ENCODE peak calls at places on chromosomes 7 and 10, in seven cellular contexts. G is HCT116, U is HepG2, D is SK-N-SH, W is H1, Q is GM12878, F is K562. N is an unnamed sample.

GRCh38 chr10:123150986-123151738 is 3.0 kb upstream of the BUB3 start:
- DNase-seq in W (no peak), F (no peak), Q (no peak), D (peak), U (no peak), G (no peak), N (peak)

GRCh38 chr10:73865459-73866442 is 8.6 kb downstream of the CAMK2G start:
- DNase-seq in U (no peak), F (no peak), W (no peak), Q (no peak), D (no peak), G (no peak), N (no peak)

GRCh38 chr7:111980721-111981120 is 225.5 kb downstream of the DOCK4 start:
- DNase-seq in Q (no peak), G (no peak), D (no peak), F (no peak), W (no peak), U (no peak), N (no peak)

GRCh38 chr7:5452937-5453540 is 29.4 kb upstream of the TNRC18 start:
- DNase-seq in Q (no peak), U (no peak), G (no peak), W (no peak), F (peak), D (peak), N (no peak)

GRCh38 chr10:71232089-71232998 is 20.0 kb downstream of the UNC5B start:
- DNase-seq in W (no peak), U (no peak), F (no peak), G (no peak), D (peak), Q (no peak), N (peak)

GRCh38 chr7:117231047-117231359 is 91.9 kb downstream of the WNT2 start:
- DNase-seq in G (no peak), Q (no peak), U (no peak), W (no peak), F (no peak), D (no peak), N (no peak)

GRCh38 chr10:22320591-22321155 is at the start of gene BMI1:
- DNase-seq in W (no peak), G (no peak), F (peak), U (peak), D (peak), Q (no peak), N (peak)

GRCh38 chr10:59382831-59383295 is 20.5 kb upstream of the FAM13C start:
- DNase-seq in D (no peak), W (no peak), U (no peak), G (no peak), Q (no peak), F (no peak), N (no peak)

GRCh38 chr10:66925896-66926719 is at the start of gene LRRTM3:
- DNase-seq in Q (peak), U (peak), W (peak), D (peak), F (peak), G (peak), N (peak)

GRCh38 chr7:142897691-142898090 is 12.1 kb upstream of the TRPV6 start:
- DNase-seq in U (no peak), G (no peak), W (no peak), Q (no peak), D (no peak), F (no peak), N (no peak)

GRCh38 chr10:13990392-13990805 is 340.3 kb downstream of the FRMD4A start:
- DNase-seq in G (no peak), Q (no peak), D (no peak), U (no peak), W (no peak), F (no peak), N (no peak)

GRCh38 chr10:103584216-103585010 is 90.9 kb downstream of the NEURL1 start:
- DNase-seq in U (no peak), W (no peak), G (no peak), F (no peak), Q (no peak), D (no peak), N (no peak)

GRCh38 chr10:34249634-34250033 is 565.5 kb downstream of the PARD3 start:
- DNase-seq in Q (no peak), G (no peak), U (peak), D (peak), F (no peak), W (no peak), N (peak)

GRCh38 chr10:96830511-96831199 is 1.4 kb upstream of the LCOR start:
- DNase-seq in D (peak), U (peak), Q (peak), G (peak), F (no peak), W (no peak), N (peak)

GRCh38 chr10:91061187-91061586 is 140.3 kb upstream of the ANKRD1 start:
- DNase-seq in U (no peak), Q (no peak), F (no peak), W (no peak), D (no peak), G (no peak), N (no peak)

GRCh38 chr10:8049151-8049873 is 5.2 kb upstream of the GATA3 start:
- DNase-seq in F (no peak), G (no peak), Q (no peak), U (no peak), D (peak), W (no peak), N (no peak)

GRCh38 chr7:1883031-1883761 is 213.1 kb downstream of the ELFN1 start:
- DNase-seq in Q (no peak), F (peak), D (no peak), G (peak), U (no peak), W (peak), N (no peak)

GRCh38 chr7:27161721-27162547 is 3.4 kb downstream of the HOXA9 start:
- DNase-seq in F (no peak), G (no peak), U (no peak), W (no peak), D (no peak), Q (no peak), N (no peak)

GRCh38 chr10:94224656-94225055 is 138.1 kb downstream of the NOC3L start:
- DNase-seq in G (no peak), F (no peak), D (no peak), Q (no peak), W (no peak), U (no peak), N (no peak)

GRCh38 chr10:24993237-24993958 is 22.6 kb downstream of the ENKUR start:
- DNase-seq in F (no peak), G (no peak), U (no peak), W (no peak), D (no peak), Q (no peak), N (no peak)

GRCh38 chr7:2993868-2994267 is 49.8 kb downstream of the CARD11 start:
- DNase-seq in F (no peak), W (no peak), Q (no peak), G (no peak), D (no peak), U (no peak), N (no peak)

GRCh38 chr10:10786334-10787090 is 231.2 kb upstream of the CELF2 start:
- DNase-seq in U (no peak), G (no peak), F (no peak), Q (no peak), W (no peak), D (no peak), N (no peak)

GRCh38 chr7:24057243-24057642 is 226.7 kb upstream of the NPY start:
- DNase-seq in G (peak), Q (no peak), W (no peak), F (peak), U (no peak), D (no peak), N (no peak)

GRCh38 chr7:12431886-12432285 is 28.2 kb upstream of the VWDE start:
- DNase-seq in D (no peak), U (peak), W (no peak), F (no peak), Q (no peak), G (no peak), N (no peak)

GRCh38 chr10:28915989-28916588 is 238.8 kb downstream of the BAMBI start:
- DNase-seq in G (no peak), F (no peak), W (no peak), Q (no peak), U (peak), D (no peak), N (no peak)

GRCh38 chr7:45325378-45325777 is 167.8 kb downstream of the RAMP3 start:
- DNase-seq in D (no peak), Q (no peak), W (no peak), G (no peak), U (no peak), F (peak), N (no peak)

GRCh38 chr7:99137418-99138180 is 6.3 kb downstream of the SMURF1 start:
- DNase-seq in G (no peak), Q (no peak), U (no peak), D (peak), W (peak), F (no peak), N (no peak)

GRCh38 chr7:2645274-2645868 is 13.6 kb downstream of the TTYH3 start:
- DNase-seq in G (no peak), Q (no peak), W (no peak), D (peak), F (no peak), U (no peak), N (no peak)

GRCh38 chr7:7136423-7136822 is 45.9 kb upstream of the C1GALT1 start:
- DNase-seq in G (no peak), W (no peak), Q (no peak), D (no peak), F (no peak), U (no peak), N (no peak)

GRCh38 chr7:7157177-7157886 is 25.0 kb upstream of the C1GALT1 start:
- DNase-seq in U (no peak), D (no peak), Q (peak), F (no peak), W (no peak), G (no peak), N (no peak)

GRCh38 chr10:1142596-1142995 is 86.4 kb downstream of the WDR37 start:
- DNase-seq in Q (no peak), U (no peak), W (no peak), D (no peak), F (no peak), G (no peak), N (peak)

GRCh38 chr10:129424978-129425377 is 42.1 kb upstream of the MGMT start:
- DNase-seq in W (no peak), D (no peak), Q (no peak), F (no peak), U (no peak), G (no peak), N (no peak)

GRCh38 chr10:114631678-114632417 is 26.2 kb downstream of the ABLIM1 start:
- DNase-seq in D (peak), G (no peak), W (no peak), F (peak), Q (no peak), U (peak), N (no peak)

GRCh38 chr10:12634532-12634931 is 285.2 kb downstream of the CAMK1D start:
- DNase-seq in U (no peak), W (no peak), G (no peak), Q (no peak), F (no peak), D (no peak), N (peak)

GRCh38 chr7:57403601-57404342 is 46.2 kb upstream of the ZNF716 start:
- DNase-seq in U (no peak), W (no peak), Q (no peak), G (no peak), D (peak), F (peak), N (peak)

GRCh38 chr7:69002416-69002815 is 595.9 kb upstream of the AUTS2 start:
- DNase-seq in Q (no peak), F (no peak), W (no peak), D (no peak), G (no peak), U (no peak), N (no peak)

GRCh38 chr10:100148353-100149211 is 37.2 kb downstream of the ERLIN1 start:
- DNase-seq in Q (peak), U (peak), W (no peak), D (no peak), G (peak), F (no peak), N (no peak)

GRCh38 chr7:102155821-102156441 is 130.7 kb upstream of the SH2B2 start:
- DNase-seq in D (no peak), W (no peak), Q (no peak), F (peak), G (no peak), U (peak), N (no peak)
- TF ChIP-seq JUND in D (no peak), W (no peak), Q (no peak), F (no peak), G (no peak), U (no peak), N (no peak)

DNA sequence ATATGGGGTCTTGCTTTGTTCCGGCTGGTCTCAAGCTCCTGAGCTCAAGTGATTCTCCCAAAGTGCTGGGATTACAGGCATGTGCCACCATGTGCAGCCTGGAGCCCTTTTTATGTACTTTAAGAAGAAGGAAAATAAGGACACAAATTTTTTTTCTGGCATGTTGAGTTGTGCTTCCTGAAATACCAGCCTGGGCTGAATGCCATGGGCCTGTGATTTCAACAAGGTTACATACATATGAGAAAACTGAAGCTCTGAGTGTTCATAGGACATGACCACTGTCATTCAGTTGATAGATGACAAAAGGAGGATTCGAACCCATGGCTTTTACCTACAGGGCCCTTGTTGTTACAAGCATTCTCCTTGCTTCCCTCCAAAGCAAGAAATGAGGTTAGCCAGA is 36.1 kb downstream of the ST8SIA6 start:
- DNase-seq in F (no peak), Q (no peak), U (no peak), D (no peak), G (no peak), W (no peak), N (no peak)
- TF ChIP-seq JUND in F (no peak), Q (no peak), U (no peak), D (no peak), G (no peak), W (no peak), N (no peak)

GRCh38 chr7:64555046-64555445 is 7.8 kb downstream of the ZNF680 start:
- DNase-seq in U (no peak), G (no peak), D (no peak), Q (no peak), F (no peak), W (no peak), N (no peak)

GRCh38 chr7:64558323-64558705 is 4.6 kb downstream of the ZNF680 start:
- DNase-seq in D (no peak), F (no peak), W (no peak), G (no peak), Q (no peak), U (no peak), N (no peak)

GRCh38 chr7:64559206-64559605 is 3.7 kb downstream of the ZNF680 start:
- DNase-seq in W (no peak), G (no peak), Q (no peak), U (no peak), F (no peak), D (no peak), N (peak)

GRCh38 chr7:64558781-64559180 is 4.1 kb downstream of the ZNF680 start:
- DNase-seq in D (no peak), Q (no peak), G (no peak), U (no peak), F (no peak), W (no peak), N (no peak)

GRCh38 chr7:64557601-64558322 is 5.1 kb downstream of the ZNF680 start:
- DNase-seq in W (no peak), Q (no peak), G (no peak), F (no peak), U (no peak), D (no peak), N (peak)
- TF ChIP-seq JUND in W (no peak), Q (no peak), G (no peak), F (no peak), U (no peak), D (no peak), N (no peak)

DNA sequence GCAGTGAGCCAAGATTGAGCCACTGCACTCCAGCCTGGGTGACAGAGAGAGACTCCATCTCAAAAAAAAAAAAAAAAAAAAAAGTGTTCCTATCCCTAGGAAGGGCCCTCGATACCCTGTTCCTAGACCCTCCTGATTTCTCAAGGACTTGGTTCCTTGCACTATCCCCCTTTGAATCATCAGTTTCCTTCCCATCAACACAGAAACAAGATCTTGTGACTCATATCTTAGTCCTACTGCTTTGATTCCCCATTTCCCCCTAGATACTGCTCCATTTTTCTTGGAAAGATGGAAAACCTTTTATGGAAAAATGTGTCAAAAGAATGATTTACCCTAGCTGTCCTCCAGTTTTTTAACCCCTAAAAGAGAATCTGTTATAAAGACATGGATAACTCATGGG is 1.7 kb upstream of the ZNF862 start:
- DNase-seq in D (no peak), Q (no peak), F (no peak), G (no peak), W (no peak), U (no peak), N (no peak)
- TF ChIP-seq JUND in D (no peak), Q (no peak), F (no peak), G (no peak), W (no peak), U (no peak), N (no peak)

GRCh38 chr7:91263359-91264082 is 712 bp upstream of the FZD1 start:
- DNase-seq in D (peak), U (no peak), Q (no peak), W (no peak), G (no peak), F (peak), N (peak)
- TF ChIP-seq JUND in D (no peak), U (no peak), Q (no peak), W (no peak), G (no peak), F (no peak), N (no peak)

GRCh38 chr7:108454674-108455523 is 1.3 kb downstream of the NRCAM start:
- DNase-seq in G (no peak), D (peak), W (no peak), Q (no peak), F (no peak), U (no peak), N (peak)
- TF ChIP-seq JUND in G (no peak), D (no peak), W (no peak), Q (no peak), F (no peak), U (no peak), N (no peak)

DNA sequence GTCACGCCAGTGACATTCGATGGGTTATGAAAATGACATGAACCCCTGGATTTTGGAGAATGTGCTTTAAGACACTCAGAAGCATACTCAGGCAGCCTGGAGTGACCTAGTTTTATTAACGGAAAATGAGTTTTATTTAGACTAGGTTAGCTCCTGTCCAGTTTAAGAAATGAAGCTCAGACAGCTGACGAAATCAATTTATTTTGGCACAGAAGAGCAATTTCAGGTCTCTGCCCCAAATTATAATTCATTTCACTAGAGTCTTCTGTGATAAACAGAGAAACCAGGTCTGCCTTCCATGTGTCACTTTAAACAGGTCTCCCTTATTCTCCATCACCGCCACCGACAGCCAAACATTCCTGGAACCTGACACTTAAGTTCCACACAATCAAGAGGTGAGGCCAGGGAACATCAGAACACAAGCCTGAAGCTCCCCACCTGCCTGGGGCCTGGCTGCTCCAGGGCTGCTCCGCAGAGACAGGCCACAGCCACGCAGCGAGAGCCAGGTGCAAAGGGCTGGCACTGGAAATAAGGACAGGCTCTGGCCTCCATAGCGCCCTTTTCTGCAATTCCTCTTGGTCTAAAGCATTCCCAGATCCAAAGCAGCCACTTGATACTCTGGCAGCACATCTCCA is 49.9 kb downstream of the VOPP1 start:
- DNase-seq in W (no peak), G (no peak), D (no peak), F (no peak), Q (no peak), U (no peak), N (no peak)
- TF ChIP-seq JUND in W (no peak), G (no peak), D (no peak), F (no peak), Q (no peak), U (no peak), N (no peak)